ENCODE peak calls at places on chromosomes 4 and X, in seven cellular contexts. A is right cardiac atrium; P is heart right ventricle; K is effector memory CD8-positive, alpha-beta T cell; C is activated CD4-positive, CD25-positive, alpha-beta regulatory T cell treated with anti-CD3 and anti-CD28 coated beads, Interleukin-2, amount 50 U/mL, for 24 hours; H is activated naive CD4-positive, alpha-beta T cell treated with anti-CD3 and anti-CD28 coated beads, Interleukin-2, amount 50 U/mL, for 72 hours; X is mucosa of descending colon. E is an unnamed sample.

GRCh38 chrX:46913710-46914109 is 1.5 kb downstream of the JADE3 start:
- ATAC-seq in P (no peak), A (no peak), C (no peak), H (no peak), K (no peak), X (no peak), E (no peak)

GRCh38 chrX:6257025-6257424 is 28.4 kb upstream of the NLGN4X start:
- ATAC-seq in A (no peak), C (no peak), K (no peak), P (no peak), H (no peak), X (no peak), E (no peak)

GRCh38 chrX:32745323-32745722 is 466.0 kb downstream of the DMD start:
- ATAC-seq in H (no peak), K (no peak), X (no peak), A (no peak), C (no peak), P (no peak), E (no peak)

GRCh38 chr4:143538979-143539669 is 25.6 kb downstream of the SMARCA5 start:
- ATAC-seq in P (no peak), A (no peak), H (peak; percentile 87), K (peak; percentile 81), X (no peak), C (peak; percentile 53), E (peak; percentile 80)

GRCh38 chrX:133792198-133792953 is 193.0 kb downstream of the GPC3 start:
- ATAC-seq in C (no peak), K (peak; percentile 66), X (peak; percentile 96), H (peak; percentile 45), P (peak; percentile 79), A (peak; percentile 78), E (peak; percentile 44)

GRCh38 chr4:156638925-156639605 is 332.5 kb downstream of the PDGFC start:
- ATAC-seq in H (no peak), C (no peak), X (no peak), K (no peak), P (no peak), A (peak; percentile 60), E (no peak)

GRCh38 chrX:38215141-38215540 is 5.5 kb downstream of the SRPX start:
- ATAC-seq in H (no peak), P (peak; percentile 78), X (no peak), K (no peak), A (no peak), C (no peak), E (no peak)

GRCh38 chr4:121077496-121077895 is 5.2 kb upstream of the NDNF start:
- ATAC-seq in P (no peak), C (no peak), K (no peak), A (no peak), X (no peak), H (no peak), E (no peak)

GRCh38 chr4:92047209-92047877 is 256.4 kb upstream of the GRID2 start:
- ATAC-seq in P (peak; percentile 51), K (no peak), H (no peak), C (no peak), A (no peak), X (peak; percentile 26), E (no peak)

GRCh38 chr4:21202959-21203358 is 502.7 kb downstream of the PACRGL start:
- ATAC-seq in X (no peak), A (no peak), P (no peak), C (no peak), K (no peak), H (no peak), E (no peak)

E was measured in activated T-helper 17 cell treated with anti-CD3 and anti-CD28 coated beads, Interleukin-2, amount 50 U/mL, for 72 hours.